ENCODE peak calls at places on chromosomes 5 and 9, in ten cellular contexts. One of them, this sample, is unnamed. For H3K27me3 and H3K4me1, the result is how much of the 10 kb centered on the place peaks cover.

GRCh38 chr5:22063717-22064116 is 789.4 kb downstream of the CDH12 start:
- DNase-seq in psoas muscle: no peak
- DNase-seq in mammary epithelial cell: peak
- DNase-seq in cardiac muscle cell: no peak
- DNase-seq in heart left ventricle: no peak
- DNase-seq in GM23338: no peak
- DNase-seq in H9: no peak
- DNase-seq in body of pancreas: no peak
- DNase-seq in uterus: no peak
- DNase-seq in SK-N-SH: no peak
- DNase-seq in this sample: no peak

GRCh38 chr5:62127098-62127736 is 178.8 kb upstream of the KIF2A start:
- DNase-seq in SK-N-SH: no peak
- DNase-seq in cardiac muscle cell: no peak
- DNase-seq in psoas muscle: no peak
- DNase-seq in heart left ventricle: no peak
- DNase-seq in uterus: no peak
- DNase-seq in GM23338: no peak
- DNase-seq in H9: no peak
- DNase-seq in body of pancreas: no peak
- DNase-seq in mammary epithelial cell: no peak
- DNase-seq in this sample: no peak

GRCh38 chr9:129333613-129333960 is 155.5 kb upstream of the IER5L start:
- DNase-seq in mammary epithelial cell: no peak
- DNase-seq in psoas muscle: no peak
- DNase-seq in uterus: peak
- DNase-seq in heart left ventricle: no peak
- DNase-seq in H9: peak
- DNase-seq in cardiac muscle cell: no peak
- DNase-seq in SK-N-SH: no peak
- DNase-seq in GM23338: peak
- DNase-seq in body of pancreas: peak
- DNase-seq in this sample: no peak

GRCh38 chr9:137606734-137607138 is 1.2 kb downstream of the ARRDC1 start:
- DNase-seq in psoas muscle: no peak
- DNase-seq in mammary epithelial cell: no peak
- DNase-seq in uterus: no peak
- DNase-seq in GM23338: no peak
- DNase-seq in cardiac muscle cell: no peak
- DNase-seq in H9: no peak
- DNase-seq in heart left ventricle: no peak
- DNase-seq in body of pancreas: peak
- DNase-seq in SK-N-SH: no peak
- DNase-seq in this sample: no peak

GRCh38 chr9:35960029-35960655 is 2.2 kb upstream of the OR2S2 start:
- DNase-seq in GM23338: no peak
- DNase-seq in uterus: no peak
- DNase-seq in body of pancreas: no peak
- DNase-seq in SK-N-SH: no peak
- DNase-seq in cardiac muscle cell: no peak
- DNase-seq in psoas muscle: no peak
- DNase-seq in H9: no peak
- DNase-seq in heart left ventricle: no peak
- DNase-seq in mammary epithelial cell: no peak
- DNase-seq in this sample: no peak

GRCh38 chr9:68733021-68733405 is 28.0 kb downstream of the PIP5K1B start:
- DNase-seq in cardiac muscle cell: no peak
- DNase-seq in SK-N-SH: no peak
- DNase-seq in GM23338: no peak
- DNase-seq in H9: no peak
- DNase-seq in mammary epithelial cell: no peak
- DNase-seq in uterus: no peak
- DNase-seq in body of pancreas: no peak
- DNase-seq in psoas muscle: no peak
- DNase-seq in heart left ventricle: no peak
- DNase-seq in this sample: no peak

GRCh38 chr9:35406183-35406959 is 83.5 kb upstream of the RUSC2 start:
- DNase-seq in mammary epithelial cell: no peak
- DNase-seq in GM23338: peak
- DNase-seq in psoas muscle: peak
- DNase-seq in uterus: peak
- DNase-seq in SK-N-SH: no peak
- DNase-seq in H9: peak
- DNase-seq in cardiac muscle cell: peak
- DNase-seq in heart left ventricle: no peak
- DNase-seq in body of pancreas: peak
- DNase-seq in this sample: no peak

GRCh38 chr5:99004960-99005359 is 76.2 kb upstream of the CHD1 start:
- DNase-seq in mammary epithelial cell: peak
- DNase-seq in body of pancreas: no peak
- DNase-seq in uterus: no peak
- DNase-seq in heart left ventricle: no peak
- DNase-seq in SK-N-SH: no peak
- DNase-seq in GM23338: no peak
- DNase-seq in cardiac muscle cell: no peak
- DNase-seq in psoas muscle: no peak
- DNase-seq in H9: no peak
- DNase-seq in this sample: no peak

GRCh38 chr9:596701-597100 is 244.8 kb upstream of the DMRT1 start:
- DNase-seq in SK-N-SH: no peak
- DNase-seq in psoas muscle: no peak
- DNase-seq in body of pancreas: no peak
- DNase-seq in mammary epithelial cell: no peak
- DNase-seq in heart left ventricle: no peak
- DNase-seq in cardiac muscle cell: no peak
- DNase-seq in uterus: no peak
- DNase-seq in GM23338: no peak
- DNase-seq in H9: no peak
- DNase-seq in this sample: no peak

GRCh38 chr9:592225-592624 is 249.3 kb upstream of the DMRT1 start:
- DNase-seq in mammary epithelial cell: peak
- DNase-seq in GM23338: peak
- DNase-seq in heart left ventricle: no peak
- DNase-seq in H9: no peak
- DNase-seq in psoas muscle: no peak
- DNase-seq in body of pancreas: peak
- DNase-seq in cardiac muscle cell: no peak
- DNase-seq in SK-N-SH: no peak
- DNase-seq in uterus: no peak
- DNase-seq in this sample: no peak

GRCh38 chr9:591292-591691 is 250.2 kb upstream of the DMRT1 start:
- DNase-seq in cardiac muscle cell: peak
- DNase-seq in uterus: no peak
- DNase-seq in heart left ventricle: peak
- DNase-seq in body of pancreas: peak
- DNase-seq in GM23338: peak
- DNase-seq in SK-N-SH: no peak
- DNase-seq in H9: no peak
- DNase-seq in psoas muscle: peak
- DNase-seq in mammary epithelial cell: peak
- DNase-seq in this sample: peak

GRCh38 chr9:592733-593132 is 248.8 kb upstream of the DMRT1 start:
- DNase-seq in psoas muscle: no peak
- DNase-seq in mammary epithelial cell: no peak
- DNase-seq in GM23338: no peak
- DNase-seq in SK-N-SH: no peak
- DNase-seq in uterus: no peak
- DNase-seq in cardiac muscle cell: no peak
- DNase-seq in H9: no peak
- DNase-seq in body of pancreas: no peak
- DNase-seq in heart left ventricle: no peak
- DNase-seq in this sample: no peak

DNA sequence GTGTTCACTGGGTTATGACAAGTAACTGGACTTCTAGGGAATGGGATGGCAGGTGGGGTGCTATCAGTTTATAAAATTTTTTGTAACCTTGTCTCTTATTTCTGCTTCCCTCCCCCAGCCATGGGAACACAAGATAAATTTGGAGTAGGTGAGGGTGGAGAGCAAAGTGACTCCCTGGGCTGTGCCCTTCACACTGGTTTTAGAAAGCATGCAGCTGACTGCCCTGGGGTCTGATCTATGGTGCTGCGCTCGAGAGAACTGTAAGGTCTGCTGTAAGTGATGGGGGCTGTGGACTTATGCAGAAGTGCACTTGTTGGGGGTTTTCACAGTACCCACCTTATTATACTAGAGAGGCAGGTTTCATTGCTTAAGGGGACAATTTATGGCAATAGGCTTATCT is 247.7 kb upstream of the DMRT1 start:
- DNase-seq in cardiac muscle cell: no peak
- DNase-seq in SK-N-SH: no peak
- DNase-seq in mammary epithelial cell: no peak
- DNase-seq in heart left ventricle: no peak
- DNase-seq in uterus: no peak
- DNase-seq in H9: no peak
- DNase-seq in psoas muscle: no peak
- DNase-seq in body of pancreas: no peak
- DNase-seq in GM23338: no peak
- DNase-seq in this sample: no peak
- H3K27me3 ChIP-seq in cardiac muscle cell: under half
- H3K27me3 ChIP-seq in SK-N-SH: under half
- H3K27me3 ChIP-seq in mammary epithelial cell: under half
- H3K27me3 ChIP-seq in heart left ventricle: under half
- H3K27me3 ChIP-seq in uterus: under half
- H3K27me3 ChIP-seq in H9: under half
- H3K27me3 ChIP-seq in psoas muscle: under half
- H3K27me3 ChIP-seq in body of pancreas: under half
- H3K27me3 ChIP-seq in GM23338: under half
- H3K27me3 ChIP-seq in this sample: under half

DNA sequence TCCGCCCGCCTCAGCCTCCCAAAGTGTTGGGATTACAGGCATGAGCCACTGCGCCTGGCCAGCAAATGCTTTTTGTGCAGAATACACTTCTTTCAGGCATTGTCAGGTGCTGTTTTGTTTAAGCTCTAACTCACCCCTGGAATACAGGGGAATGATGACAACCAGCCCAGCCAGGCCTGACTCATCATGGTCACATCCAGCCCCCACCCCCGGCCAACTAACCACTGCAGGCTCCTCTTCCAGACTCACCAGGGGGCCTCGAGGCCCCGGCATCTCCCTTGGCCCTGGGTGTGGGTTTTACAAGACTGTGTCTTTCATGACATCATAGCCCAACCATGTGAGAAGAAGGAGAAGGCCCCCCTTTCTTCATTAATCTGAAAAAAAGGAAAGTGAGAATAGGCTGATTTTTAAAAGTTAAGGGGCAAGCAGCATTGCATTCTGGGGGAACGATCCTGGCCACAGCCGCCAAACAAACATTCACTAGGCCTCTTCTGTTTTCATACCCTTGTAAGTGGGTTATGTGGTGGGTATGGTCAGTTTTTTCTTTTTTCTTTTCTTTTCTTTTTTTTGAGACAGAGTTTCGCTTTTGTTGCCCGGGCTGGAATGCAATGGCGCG is 35.6 kb downstream of the OLFML2A start:
- DNase-seq in H9: no peak
- DNase-seq in body of pancreas: no peak
- DNase-seq in heart left ventricle: peak
- DNase-seq in mammary epithelial cell: peak
- DNase-seq in cardiac muscle cell: no peak
- DNase-seq in SK-N-SH: peak
- DNase-seq in GM23338: no peak
- DNase-seq in uterus: peak
- DNase-seq in psoas muscle: peak
- DNase-seq in this sample: peak
- TF ChIP-seq CTCF in H9: no peak
- TF ChIP-seq CTCF in body of pancreas: no peak
- TF ChIP-seq CTCF in heart left ventricle: no peak
- TF ChIP-seq CTCF in mammary epithelial cell: no peak
- TF ChIP-seq CTCF in cardiac muscle cell: no peak
- TF ChIP-seq CTCF in SK-N-SH: peak
- TF ChIP-seq CTCF in GM23338: no peak
- TF ChIP-seq CTCF in uterus: no peak
- TF ChIP-seq CTCF in psoas muscle: no peak
- TF ChIP-seq CTCF in this sample: no peak

DNA sequence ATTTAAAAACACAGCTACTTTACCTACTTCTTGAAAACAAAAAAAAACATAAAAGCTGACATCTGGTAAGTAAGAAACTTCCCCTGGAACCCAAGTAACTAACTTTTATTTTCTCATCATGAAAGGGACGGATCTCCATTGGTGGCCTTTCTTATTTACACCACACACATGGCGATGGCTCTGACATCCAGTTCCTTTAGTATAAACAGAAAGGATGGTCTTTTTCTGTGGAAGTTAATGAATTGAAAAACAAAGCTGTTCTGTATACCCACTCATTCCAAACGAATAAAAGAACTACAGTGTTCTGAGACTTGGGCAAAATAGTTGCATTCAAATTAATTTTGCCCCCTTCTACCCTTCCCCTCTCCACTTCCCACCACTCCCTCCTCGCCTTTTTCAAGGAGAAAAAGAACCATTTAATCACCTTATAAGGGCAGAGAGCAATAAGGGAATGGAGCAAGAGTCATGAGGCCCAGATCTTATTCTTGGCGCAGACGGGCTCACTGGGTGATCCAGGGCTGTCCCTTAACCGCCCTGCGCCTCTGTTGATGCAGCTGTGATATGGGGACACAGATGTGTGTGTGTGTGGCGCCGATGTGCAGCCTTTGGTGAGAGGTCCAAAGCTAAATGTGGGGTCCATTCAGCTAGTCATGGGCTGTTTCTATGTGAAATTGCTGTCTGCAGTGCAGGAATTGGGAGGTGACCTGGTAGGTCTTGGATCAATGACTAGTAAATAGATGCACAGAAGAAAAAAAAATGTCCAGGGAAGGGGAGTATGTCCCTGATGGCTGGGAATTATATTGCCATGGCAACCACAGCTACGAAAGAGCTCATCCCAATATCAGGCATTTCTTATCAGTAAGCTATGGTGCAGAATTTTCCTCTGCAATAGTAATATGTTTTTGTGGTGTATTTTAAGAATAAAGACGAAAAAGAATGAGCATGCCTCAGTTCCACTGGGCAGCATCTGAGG is 141.5 kb upstream of the ERCC6L2 start:
- DNase-seq in uterus: no peak
- DNase-seq in GM23338: no peak
- DNase-seq in cardiac muscle cell: no peak
- DNase-seq in mammary epithelial cell: no peak
- DNase-seq in psoas muscle: no peak
- DNase-seq in heart left ventricle: no peak
- DNase-seq in body of pancreas: no peak
- DNase-seq in SK-N-SH: peak
- DNase-seq in H9: no peak
- DNase-seq in this sample: no peak
- H3K4me1 ChIP-seq in uterus: under half
- H3K4me1 ChIP-seq in GM23338: under half
- H3K4me1 ChIP-seq in cardiac muscle cell: under half
- H3K4me1 ChIP-seq in mammary epithelial cell: under half
- H3K4me1 ChIP-seq in psoas muscle: under half
- H3K4me1 ChIP-seq in heart left ventricle: under half
- H3K4me1 ChIP-seq in body of pancreas: under half
- H3K4me1 ChIP-seq in SK-N-SH: under half
- H3K4me1 ChIP-seq in H9: under half
- H3K4me1 ChIP-seq in this sample: under half

GRCh38 chr9:75161116-75161857 is 73.0 kb downstream of the OSTF1 start:
- DNase-seq in SK-N-SH: no peak
- DNase-seq in mammary epithelial cell: no peak
- DNase-seq in heart left ventricle: no peak
- DNase-seq in GM23338: no peak
- DNase-seq in body of pancreas: no peak
- DNase-seq in H9: no peak
- DNase-seq in psoas muscle: no peak
- DNase-seq in uterus: no peak
- DNase-seq in cardiac muscle cell: no peak
- DNase-seq in this sample: no peak

GRCh38 chr9:75164573-75164972 is 76.3 kb downstream of the OSTF1 start:
- DNase-seq in cardiac muscle cell: no peak
- DNase-seq in mammary epithelial cell: no peak
- DNase-seq in psoas muscle: no peak
- DNase-seq in GM23338: no peak
- DNase-seq in uterus: no peak
- DNase-seq in heart left ventricle: no peak
- DNase-seq in body of pancreas: no peak
- DNase-seq in SK-N-SH: no peak
- DNase-seq in H9: no peak
- DNase-seq in this sample: no peak

GRCh38 chr9:75168270-75169185 is 80.2 kb downstream of the OSTF1 start:
- DNase-seq in GM23338: no peak
- DNase-seq in SK-N-SH: no peak
- DNase-seq in mammary epithelial cell: peak
- DNase-seq in heart left ventricle: no peak
- DNase-seq in cardiac muscle cell: no peak
- DNase-seq in psoas muscle: no peak
- DNase-seq in H9: no peak
- DNase-seq in body of pancreas: no peak
- DNase-seq in uterus: no peak
- DNase-seq in this sample: no peak

GRCh38 chr9:75167281-75167680 is 79.0 kb downstream of the OSTF1 start:
- DNase-seq in cardiac muscle cell: no peak
- DNase-seq in heart left ventricle: no peak
- DNase-seq in SK-N-SH: no peak
- DNase-seq in psoas muscle: no peak
- DNase-seq in mammary epithelial cell: no peak
- DNase-seq in body of pancreas: no peak
- DNase-seq in uterus: no peak
- DNase-seq in GM23338: no peak
- DNase-seq in H9: no peak
- DNase-seq in this sample: no peak

GRCh38 chr9:75163764-75164163 is 75.5 kb downstream of the OSTF1 start:
- DNase-seq in H9: no peak
- DNase-seq in mammary epithelial cell: no peak
- DNase-seq in GM23338: no peak
- DNase-seq in uterus: no peak
- DNase-seq in body of pancreas: no peak
- DNase-seq in SK-N-SH: no peak
- DNase-seq in heart left ventricle: no peak
- DNase-seq in psoas muscle: no peak
- DNase-seq in cardiac muscle cell: no peak
- DNase-seq in this sample: no peak
- H3K27me3 ChIP-seq in H9: under half
- H3K27me3 ChIP-seq in mammary epithelial cell: under half
- H3K27me3 ChIP-seq in GM23338: under half
- H3K27me3 ChIP-seq in uterus: under half
- H3K27me3 ChIP-seq in body of pancreas: under half
- H3K27me3 ChIP-seq in SK-N-SH: under half
- H3K27me3 ChIP-seq in heart left ventricle: under half
- H3K27me3 ChIP-seq in psoas muscle: under half
- H3K27me3 ChIP-seq in cardiac muscle cell: under half
- H3K27me3 ChIP-seq in this sample: under half